ENCODE peak calls at places on chromosome 3, in six cellular contexts. One of them, this sample, is unnamed.

GRCh38 chr3:189457201-189457607 is 174.0 kb upstream of the TP63 start:
- DNase-seq in thoracic aorta: no peak
- DNase-seq in gastrocnemius medialis: no peak
- DNase-seq in brain microvascular endothelial cell: peak
- DNase-seq in endothelial cell of umbilical vein: no peak
- DNase-seq in RWPE1: peak
- DNase-seq in this sample: no peak

GRCh38 chr3:174540081-174540480 is 319.1 kb upstream of the NAALADL2 start:
- DNase-seq in endothelial cell of umbilical vein: no peak
- DNase-seq in brain microvascular endothelial cell: no peak
- DNase-seq in RWPE1: no peak
- DNase-seq in thoracic aorta: no peak
- DNase-seq in gastrocnemius medialis: no peak
- DNase-seq in this sample: no peak

GRCh38 chr3:48157215-48157840 is 30.9 kb downstream of the CDC25A start:
- DNase-seq in thoracic aorta: no peak
- DNase-seq in brain microvascular endothelial cell: no peak
- DNase-seq in gastrocnemius medialis: no peak
- DNase-seq in endothelial cell of umbilical vein: no peak
- DNase-seq in RWPE1: peak
- DNase-seq in this sample: no peak

GRCh38 chr3:176206809-176207208 is 990.5 kb downstream of the TBL1XR1 start:
- DNase-seq in thoracic aorta: no peak
- DNase-seq in brain microvascular endothelial cell: no peak
- DNase-seq in RWPE1: no peak
- DNase-seq in endothelial cell of umbilical vein: no peak
- DNase-seq in gastrocnemius medialis: no peak
- DNase-seq in this sample: no peak

GRCh38 chr3:48301814-48302194 is 31.7 kb downstream of the SPINK8 start:
- DNase-seq in brain microvascular endothelial cell: peak
- DNase-seq in gastrocnemius medialis: peak
- DNase-seq in endothelial cell of umbilical vein: no peak
- DNase-seq in thoracic aorta: no peak
- DNase-seq in RWPE1: peak
- DNase-seq in this sample: no peak

GRCh38 chr3:157142315-157142714 is 17.6 kb downstream of the CCNL1 start:
- DNase-seq in brain microvascular endothelial cell: no peak
- DNase-seq in gastrocnemius medialis: no peak
- DNase-seq in thoracic aorta: no peak
- DNase-seq in endothelial cell of umbilical vein: no peak
- DNase-seq in RWPE1: no peak
- DNase-seq in this sample: no peak

GRCh38 chr3:37861540-37862051 is at the start of gene CTDSPL:
- DNase-seq in RWPE1: peak
- DNase-seq in gastrocnemius medialis: no peak
- DNase-seq in thoracic aorta: no peak
- DNase-seq in endothelial cell of umbilical vein: no peak
- DNase-seq in brain microvascular endothelial cell: no peak
- DNase-seq in this sample: no peak

GRCh38 chr3:65619391-65620298 is 419.1 kb downstream of the MAGI1 start:
- DNase-seq in gastrocnemius medialis: no peak
- DNase-seq in endothelial cell of umbilical vein: peak
- DNase-seq in RWPE1: no peak
- DNase-seq in thoracic aorta: no peak
- DNase-seq in brain microvascular endothelial cell: peak
- DNase-seq in this sample: no peak

GRCh38 chr3:65758871-65759598 is 279.7 kb downstream of the MAGI1 start:
- DNase-seq in gastrocnemius medialis: no peak
- DNase-seq in brain microvascular endothelial cell: no peak
- DNase-seq in endothelial cell of umbilical vein: no peak
- DNase-seq in thoracic aorta: no peak
- DNase-seq in RWPE1: no peak
- DNase-seq in this sample: no peak

GRCh38 chr3:141127344-141128125 is 76.4 kb downstream of the SPSB4 start:
- DNase-seq in RWPE1: no peak
- DNase-seq in thoracic aorta: no peak
- DNase-seq in brain microvascular endothelial cell: no peak
- DNase-seq in endothelial cell of umbilical vein: no peak
- DNase-seq in gastrocnemius medialis: no peak
- DNase-seq in this sample: no peak

GRCh38 chr3:51389423-51390183 is 1.5 kb upstream of the RBM15B start:
- DNase-seq in endothelial cell of umbilical vein: peak
- DNase-seq in brain microvascular endothelial cell: peak
- DNase-seq in RWPE1: no peak
- DNase-seq in gastrocnemius medialis: no peak
- DNase-seq in thoracic aorta: no peak
- DNase-seq in this sample: no peak

GRCh38 chr3:31980530-31981205 is 394 bp downstream of the OSBPL10 start:
- DNase-seq in thoracic aorta: peak
- DNase-seq in endothelial cell of umbilical vein: peak
- DNase-seq in brain microvascular endothelial cell: no peak
- DNase-seq in gastrocnemius medialis: no peak
- DNase-seq in RWPE1: no peak
- DNase-seq in this sample: peak

GRCh38 chr3:193962986-193963683 is 172.8 kb upstream of the HES1 start:
- DNase-seq in RWPE1: no peak
- DNase-seq in thoracic aorta: no peak
- DNase-seq in brain microvascular endothelial cell: no peak
- DNase-seq in endothelial cell of umbilical vein: no peak
- DNase-seq in gastrocnemius medialis: no peak
- DNase-seq in this sample: no peak

GRCh38 chr3:141933421-141934300 is 57.2 kb downstream of the ATP1B3 start:
- DNase-seq in gastrocnemius medialis: no peak
- DNase-seq in endothelial cell of umbilical vein: no peak
- DNase-seq in RWPE1: no peak
- DNase-seq in thoracic aorta: no peak
- DNase-seq in brain microvascular endothelial cell: no peak
- DNase-seq in this sample: no peak

GRCh38 chr3:98557324-98558010 is 25.7 kb downstream of the GPR15 start:
- DNase-seq in RWPE1: no peak
- DNase-seq in endothelial cell of umbilical vein: no peak
- DNase-seq in gastrocnemius medialis: no peak
- DNase-seq in thoracic aorta: no peak
- DNase-seq in brain microvascular endothelial cell: no peak
- DNase-seq in this sample: no peak

GRCh38 chr3:11690863-11691833 is 47.4 kb upstream of the VGLL4 start:
- DNase-seq in endothelial cell of umbilical vein: peak
- DNase-seq in RWPE1: peak
- DNase-seq in gastrocnemius medialis: no peak
- DNase-seq in thoracic aorta: no peak
- DNase-seq in brain microvascular endothelial cell: peak
- DNase-seq in this sample: no peak

GRCh38 chr3:169323580-169324453 is 339.7 kb downstream of the MECOM start:
- DNase-seq in brain microvascular endothelial cell: no peak
- DNase-seq in thoracic aorta: no peak
- DNase-seq in endothelial cell of umbilical vein: peak
- DNase-seq in RWPE1: no peak
- DNase-seq in gastrocnemius medialis: no peak
- DNase-seq in this sample: no peak

DNA sequence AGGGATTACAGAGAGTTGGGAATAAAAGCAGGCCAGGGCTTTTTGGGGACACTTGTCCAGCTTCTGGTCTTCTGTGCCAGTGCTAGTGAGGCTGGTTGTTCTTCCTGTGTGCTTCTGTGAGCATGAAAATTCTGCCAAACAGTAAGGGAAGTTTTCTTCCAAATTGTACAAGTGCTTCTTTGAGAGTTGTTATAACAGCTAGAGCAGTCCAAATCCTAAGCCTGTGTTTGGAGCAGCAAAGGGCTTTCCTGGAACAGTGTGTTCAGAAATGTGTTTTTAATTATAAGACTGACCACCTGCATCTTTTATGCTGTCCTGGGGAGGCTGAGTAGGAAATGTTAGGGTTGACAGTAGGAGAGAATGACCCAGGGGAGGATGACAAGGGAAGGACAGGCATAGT is 223.0 kb upstream of the P2RY1 start:
- DNase-seq in thoracic aorta: no peak
- DNase-seq in RWPE1: no peak
- DNase-seq in endothelial cell of umbilical vein: no peak
- DNase-seq in brain microvascular endothelial cell: no peak
- DNase-seq in gastrocnemius medialis: no peak
- DNase-seq in this sample: no peak
- H3K27ac ChIP-seq in thoracic aorta: no peak
- H3K27ac ChIP-seq in RWPE1: no peak
- H3K27ac ChIP-seq in endothelial cell of umbilical vein: no peak
- H3K27ac ChIP-seq in brain microvascular endothelial cell: no peak
- H3K27ac ChIP-seq in gastrocnemius medialis: no peak
- H3K27ac ChIP-seq in this sample: no peak

GRCh38 chr3:69781593-69781992 is 42.3 kb downstream of the MITF start:
- DNase-seq in brain microvascular endothelial cell: no peak
- DNase-seq in gastrocnemius medialis: no peak
- DNase-seq in endothelial cell of umbilical vein: no peak
- DNase-seq in RWPE1: no peak
- DNase-seq in thoracic aorta: no peak
- DNase-seq in this sample: no peak

GRCh38 chr3:69787436-69788168 is 48.3 kb downstream of the MITF start:
- DNase-seq in gastrocnemius medialis: no peak
- DNase-seq in brain microvascular endothelial cell: peak
- DNase-seq in thoracic aorta: no peak
- DNase-seq in endothelial cell of umbilical vein: peak
- DNase-seq in RWPE1: peak
- DNase-seq in this sample: no peak

GRCh38 chr3:69786854-69787253 is 47.6 kb downstream of the MITF start:
- DNase-seq in RWPE1: no peak
- DNase-seq in gastrocnemius medialis: no peak
- DNase-seq in brain microvascular endothelial cell: no peak
- DNase-seq in thoracic aorta: no peak
- DNase-seq in endothelial cell of umbilical vein: no peak
- DNase-seq in this sample: no peak

GRCh38 chr3:69785769-69786311 is 46.6 kb downstream of the MITF start:
- DNase-seq in brain microvascular endothelial cell: no peak
- DNase-seq in gastrocnemius medialis: no peak
- DNase-seq in endothelial cell of umbilical vein: no peak
- DNase-seq in RWPE1: no peak
- DNase-seq in thoracic aorta: no peak
- DNase-seq in this sample: no peak

DNA sequence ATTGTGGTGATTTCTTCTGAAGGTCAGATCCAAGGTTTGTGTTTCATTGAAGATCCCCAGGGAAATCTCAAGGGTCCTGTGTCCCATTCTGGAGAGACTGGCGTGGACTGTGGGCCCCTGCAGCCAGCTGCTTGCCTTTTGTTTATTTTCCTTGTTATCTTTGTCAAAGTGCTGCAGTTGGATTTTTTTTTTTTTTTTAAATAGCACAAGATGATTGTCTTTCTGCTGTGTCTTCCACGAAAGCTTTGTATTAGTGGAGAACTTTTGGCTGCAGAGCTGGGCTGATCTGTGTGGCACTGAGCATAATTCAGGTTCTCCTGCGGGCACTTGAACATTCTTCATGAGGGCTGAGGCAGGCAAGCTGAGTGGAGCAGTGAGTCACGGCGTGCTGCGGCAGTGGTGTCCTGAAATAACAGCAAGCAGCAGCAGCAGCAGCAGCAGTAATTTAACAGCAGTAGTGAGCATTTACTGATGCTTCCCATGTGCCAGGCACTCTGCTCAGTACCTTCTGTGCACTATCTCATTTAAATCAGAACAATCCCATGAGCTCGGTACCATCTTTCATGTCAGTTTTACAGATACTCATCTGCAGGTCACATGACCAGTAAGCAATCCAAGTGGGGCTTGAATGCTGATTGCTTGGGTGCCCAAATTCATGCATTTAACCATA is 45.7 kb downstream of the MITF start:
- DNase-seq in endothelial cell of umbilical vein: peak
- DNase-seq in brain microvascular endothelial cell: peak
- DNase-seq in gastrocnemius medialis: peak
- DNase-seq in RWPE1: peak
- DNase-seq in thoracic aorta: peak
- DNase-seq in this sample: no peak
- H3K27ac ChIP-seq in endothelial cell of umbilical vein: no peak
- H3K27ac ChIP-seq in brain microvascular endothelial cell: no peak
- H3K27ac ChIP-seq in gastrocnemius medialis: peak
- H3K27ac ChIP-seq in RWPE1: no peak
- H3K27ac ChIP-seq in thoracic aorta: no peak
- H3K27ac ChIP-seq in this sample: no peak

DNA sequence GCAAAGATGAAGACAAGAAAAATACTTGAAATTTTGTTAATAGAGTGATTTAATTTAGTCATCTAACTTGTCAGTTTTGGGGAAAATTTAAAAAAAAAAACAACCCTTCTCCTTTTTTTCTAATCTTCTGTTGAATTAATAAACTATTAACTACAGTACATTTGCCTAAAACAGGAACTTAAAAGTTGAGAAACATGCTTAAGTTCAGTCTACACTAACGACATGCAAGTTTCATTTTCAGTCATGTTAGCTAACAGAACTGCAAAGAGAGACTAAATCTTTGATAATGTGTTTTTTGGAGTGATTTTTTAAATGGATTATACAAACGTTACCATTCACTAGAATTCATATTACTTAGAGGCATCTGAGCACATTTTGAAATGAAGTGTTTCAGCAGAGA is 71.9 kb upstream of the MBNL1 start:
- DNase-seq in brain microvascular endothelial cell: no peak
- DNase-seq in thoracic aorta: no peak
- DNase-seq in RWPE1: no peak
- DNase-seq in endothelial cell of umbilical vein: no peak
- DNase-seq in gastrocnemius medialis: no peak
- DNase-seq in this sample: no peak
- H3K27ac ChIP-seq in brain microvascular endothelial cell: no peak
- H3K27ac ChIP-seq in thoracic aorta: peak
- H3K27ac ChIP-seq in RWPE1: no peak
- H3K27ac ChIP-seq in endothelial cell of umbilical vein: no peak
- H3K27ac ChIP-seq in gastrocnemius medialis: peak
- H3K27ac ChIP-seq in this sample: no peak

GRCh38 chr3:16140116-16140893 is 34.2 kb upstream of the GALNT15 start:
- DNase-seq in thoracic aorta: peak
- DNase-seq in brain microvascular endothelial cell: peak
- DNase-seq in gastrocnemius medialis: peak
- DNase-seq in endothelial cell of umbilical vein: peak
- DNase-seq in RWPE1: peak
- DNase-seq in this sample: peak

GRCh38 chr3:16137044-16137443 is 37.4 kb upstream of the GALNT15 start:
- DNase-seq in RWPE1: no peak
- DNase-seq in thoracic aorta: no peak
- DNase-seq in gastrocnemius medialis: no peak
- DNase-seq in endothelial cell of umbilical vein: no peak
- DNase-seq in brain microvascular endothelial cell: no peak
- DNase-seq in this sample: no peak

GRCh38 chr3:16136042-16136441 is 38.4 kb upstream of the GALNT15 start:
- DNase-seq in RWPE1: no peak
- DNase-seq in brain microvascular endothelial cell: no peak
- DNase-seq in gastrocnemius medialis: no peak
- DNase-seq in thoracic aorta: no peak
- DNase-seq in endothelial cell of umbilical vein: no peak
- DNase-seq in this sample: no peak

GRCh38 chr3:16140894-16141285 is 33.6 kb upstream of the GALNT15 start:
- DNase-seq in RWPE1: no peak
- DNase-seq in endothelial cell of umbilical vein: no peak
- DNase-seq in thoracic aorta: no peak
- DNase-seq in brain microvascular endothelial cell: no peak
- DNase-seq in gastrocnemius medialis: no peak
- DNase-seq in this sample: peak

DNA sequence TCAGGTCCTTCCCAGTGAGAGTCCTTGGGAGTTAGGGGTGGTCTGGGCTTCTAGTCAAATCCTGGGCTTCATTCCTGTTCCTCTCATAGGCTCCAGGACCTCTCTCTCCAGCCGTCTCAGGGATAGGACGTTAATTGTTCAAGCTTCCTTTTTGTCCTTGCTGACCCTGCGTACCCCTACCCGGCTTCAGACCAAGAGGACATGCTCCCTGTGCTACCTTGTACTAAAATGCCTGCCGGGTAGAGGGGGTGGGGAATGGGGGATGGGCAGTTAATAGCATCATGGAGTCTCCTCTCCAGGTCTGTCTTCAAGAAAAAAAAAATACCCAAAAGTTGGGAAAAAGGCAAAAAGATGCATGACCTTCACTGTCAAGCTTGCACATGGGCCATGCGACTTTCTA is 36.5 kb upstream of the GALNT15 start:
- DNase-seq in thoracic aorta: no peak
- DNase-seq in RWPE1: no peak
- DNase-seq in brain microvascular endothelial cell: no peak
- DNase-seq in endothelial cell of umbilical vein: no peak
- DNase-seq in gastrocnemius medialis: no peak
- DNase-seq in this sample: no peak
- H3K27ac ChIP-seq in thoracic aorta: no peak
- H3K27ac ChIP-seq in RWPE1: no peak
- H3K27ac ChIP-seq in brain microvascular endothelial cell: no peak
- H3K27ac ChIP-seq in endothelial cell of umbilical vein: no peak
- H3K27ac ChIP-seq in gastrocnemius medialis: peak
- H3K27ac ChIP-seq in this sample: no peak

This sample was measured in epithelial cell of prostate.